ENCODE peak calls at places on chromosomes 16 and 17, in seven cellular contexts. E is HCT116; Q is AML-193; Z is stimulated activated naive CD8-positive, alpha-beta T cell treated with anti-CD3 and anti-CD28 coated beads, Interleukin-15, amount 100 ng/mL, for 72 hours; A is neuronal stem cell; P is left ventricle myocardium inferior; F is ovary. L is an unnamed sample.

GRCh38 chr17:68238894-68239293 is 8.9 kb upstream of the AMZ2 start:
- DNase-seq in E (no peak), Q (no peak), Z (no peak), A (no peak), P (no peak), F (no peak), L (no peak)

GRCh38 chr17:48614904-48615211 is 234 bp downstream of the HOXB8 start:
- DNase-seq in E (no peak), Q (no peak), Z (no peak), A (no peak), P (no peak), F (no peak), L (no peak)

GRCh38 chr16:49575352-49576172 is 202.0 kb downstream of the C16orf78 start:
- DNase-seq in E (no peak), Q (no peak), Z (no peak), A (no peak), P (peak; percentile 48), F (no peak), L (peak; percentile 67)

GRCh38 chr17:60134396-60135159 is 15.2 kb upstream of the CA4 start:
- DNase-seq in E (no peak), Q (no peak), Z (peak; percentile 20), A (no peak), P (no peak), F (peak; percentile 1), L (peak; percentile 47)

GRCh38 chr16:35234679-35235078 is 1775.3 kb downstream of the TP53TG3F start:
- DNase-seq in E (no peak), Q (no peak), Z (no peak), A (no peak), P (no peak), F (no peak), L (no peak)

GRCh38 chr17:20961551-20961950 is 81.3 kb downstream of the USP22 start:
- DNase-seq in E (no peak), Q (no peak), Z (no peak), A (no peak), P (no peak), F (no peak), L (no peak)

GRCh38 chr17:17398928-17399926 is 77.6 kb upstream of the MED9 start:
- DNase-seq in E (no peak), Q (no peak), Z (no peak), A (no peak), P (no peak), F (no peak), L (no peak)

GRCh38 chr17:60325730-60326524 is 66.0 kb downstream of the USP32 start:
- DNase-seq in E (no peak), Q (no peak), Z (no peak), A (no peak), P (no peak), F (no peak), L (peak; percentile 61)

GRCh38 chr16:11398136-11398535 is 52.9 kb downstream of the RMI2 start:
- DNase-seq in E (no peak), Q (no peak), Z (no peak), A (no peak), P (no peak), F (no peak), L (no peak)

GRCh38 chr17:51029568-51030463 is 90.9 kb downstream of the SPAG9 start:
- DNase-seq in E (no peak), Q (no peak), Z (no peak), A (no peak), P (no peak), F (no peak), L (no peak)

GRCh38 chr16:16041196-16041892 is 91.9 kb downstream of the ABCC1 start:
- DNase-seq in E (no peak), Q (no peak), Z (no peak), A (no peak), P (no peak), F (no peak), L (no peak)

GRCh38 chr17:57548421-57549385 is 196.4 kb downstream of the CCDC182 start:
- DNase-seq in E (no peak), Q (no peak), Z (no peak), A (no peak), P (no peak), F (peak; percentile 61), L (no peak)

GRCh38 chr16:69119536-69119935 is 12.9 kb downstream of the CHTF8 start:
- DNase-seq in E (no peak), Q (no peak), Z (no peak), A (no peak), P (no peak), F (no peak), L (no peak)

GRCh38 chr17:81403040-81403467 is 7.8 kb downstream of the BAHCC1 start:
- DNase-seq in E (no peak), Q (no peak), Z (no peak), A (no peak), P (no peak), F (no peak), L (no peak)

GRCh38 chr17:75152971-75153853 is 1.1 kb downstream of the JPT1 start:
- DNase-seq in E (no peak), Q (peak; percentile 81), Z (no peak), A (no peak), P (no peak), F (no peak), L (no peak)

GRCh38 chr17:14940946-14941280 is 324.2 kb downstream of the PMP22 start:
- DNase-seq in E (no peak), Q (no peak), Z (no peak), A (no peak), P (no peak), F (no peak), L (no peak)

GRCh38 chr17:73654241-73654640 is 10.0 kb upstream of the SDK2 start:
- DNase-seq in E (no peak), Q (no peak), Z (no peak), A (no peak), P (no peak), F (no peak), L (no peak)

GRCh38 chr17:1916339-1916738 is 86.5 kb downstream of the RPA1 start:
- DNase-seq in E (no peak), Q (no peak), Z (no peak), A (no peak), P (no peak), F (no peak), L (no peak)

GRCh38 chr17:76556759-76557367 is 17.0 kb downstream of the PRCD start:
- DNase-seq in E (no peak), Q (peak; percentile 66), Z (no peak), A (no peak), P (no peak), F (no peak), L (peak; percentile 68)

GRCh38 chr16:22220714-22221113 is 14.6 kb downstream of the EEF2K start:
- DNase-seq in E (no peak), Q (no peak), Z (no peak), A (no peak), P (peak; percentile 47), F (no peak), L (no peak)

GRCh38 chr16:10121496-10121895 is 60.7 kb downstream of the GRIN2A start:
- DNase-seq in E (no peak), Q (no peak), Z (no peak), A (no peak), P (no peak), F (no peak), L (no peak)

GRCh38 chr16:85475233-85475632 is 137.9 kb upstream of the GSE1 start:
- DNase-seq in E (no peak), Q (no peak), Z (no peak), A (no peak), P (no peak), F (no peak), L (no peak)

GRCh38 chr16:3094289-3095027 is 4.6 kb downstream of the ZSCAN10 start:
- DNase-seq in E (peak; percentile 47), Q (peak; percentile 76), Z (no peak), A (no peak), P (no peak), F (no peak), L (no peak)

GRCh38 chr17:43599835-43600234 is 53.7 kb upstream of the ETV4 start:
- DNase-seq in E (no peak), Q (peak; percentile 31), Z (no peak), A (no peak), P (no peak), F (no peak), L (no peak)

GRCh38 chr16:85586360-85587145 is 26.6 kb upstream of the GSE1 start:
- DNase-seq in E (no peak), Q (no peak), Z (no peak), A (no peak), P (peak; percentile 37), F (no peak), L (no peak)

GRCh38 chr17:64128787-64129514 is 993 bp downstream of the ERN1 start:
- DNase-seq in E (no peak), Q (no peak), Z (no peak), A (no peak), P (no peak), F (no peak), L (peak; percentile 59)

GRCh38 chr17:1324201-1324750 is 44.8 kb downstream of the TRARG1 start:
- DNase-seq in E (no peak), Q (no peak), Z (no peak), A (no peak), P (no peak), F (no peak), L (no peak)

GRCh38 chr16:56726926-56727325 is 3.0 kb upstream of the NUP93 start:
- DNase-seq in E (no peak), Q (no peak), Z (no peak), A (no peak), P (no peak), F (no peak), L (no peak)

GRCh38 chr17:57537524-57538410 is 207.3 kb downstream of the CCDC182 start:
- DNase-seq in E (no peak), Q (no peak), Z (no peak), A (peak; percentile 90), P (no peak), F (no peak), L (no peak)

GRCh38 chr17:58677204-58677880 is 14.5 kb downstream of the TEX14 start:
- DNase-seq in E (no peak), Q (no peak), Z (no peak), A (no peak), P (no peak), F (no peak), L (no peak)

GRCh38 chr17:11535231-11535630 is 63.0 kb upstream of the DNAH9 start:
- DNase-seq in E (no peak), Q (no peak), Z (no peak), A (no peak), P (no peak), F (no peak), L (no peak)

GRCh38 chr16:15538484-15538883 is 104.1 kb downstream of the BMERB1 start:
- DNase-seq in E (no peak), Q (no peak), Z (no peak), A (no peak), P (no peak), F (no peak), L (no peak)

GRCh38 chr17:81254955-81255717 is 16.0 kb downstream of the NDUFAF8 start:
- DNase-seq in E (no peak), Q (peak; percentile 23), Z (no peak), A (no peak), P (peak; percentile 87), F (peak; percentile 84), L (peak; percentile 95)

GRCh38 chr16:5215911-5216310 is 118.3 kb upstream of the EEF2KMT start:
- DNase-seq in E (no peak), Q (no peak), Z (no peak), A (peak; percentile 4), P (no peak), F (no peak), L (no peak)